ENCODE peak calls at places on chromosomes 2 and 18, in eight cellular contexts. S, Y, F, C, U, X, T and Z are unnamed samples.

GRCh38 chr2:187529977-187530721 is 24.1 kb downstream of the TFPI start:
- DNase-seq in T (no peak), F (no peak), U (no peak), C (no peak), S (no peak), X (no peak), Y (no peak), Z (no peak)

GRCh38 chr2:39631715-39632114 is 34.0 kb upstream of the TMEM178A start:
- DNase-seq in U (no peak), F (peak), Y (no peak), X (no peak), C (no peak), S (peak), T (no peak), Z (peak)

GRCh38 chr2:45765847-45766254 is 114.4 kb downstream of the PRKCE start:
- DNase-seq in S (no peak), Y (no peak), U (no peak), F (no peak), X (no peak), T (no peak), C (no peak), Z (no peak)

GRCh38 chr2:160538115-160538514 is 44.5 kb upstream of the RBMS1 start:
- DNase-seq in S (no peak), T (no peak), C (no peak), X (no peak), U (no peak), Y (no peak), F (no peak), Z (no peak)

GRCh38 chr2:33786881-33787280 is 187.8 kb upstream of the FAM98A start:
- DNase-seq in Y (no peak), F (no peak), X (no peak), U (no peak), S (no peak), T (no peak), C (no peak), Z (no peak)

GRCh38 chr18:6145645-6146308 is 250.5 kb upstream of the TMEM200C start:
- DNase-seq in S (no peak), Y (no peak), C (no peak), U (no peak), X (no peak), T (no peak), F (no peak), Z (no peak)

GRCh38 chr2:16321256-16321655 is 344.4 kb downstream of the CYRIA start:
- DNase-seq in C (no peak), Y (no peak), S (no peak), F (no peak), U (no peak), X (no peak), T (no peak), Z (no peak)

GRCh38 chr2:138319616-138320015 is 182.0 kb upstream of the SPOPL start:
- DNase-seq in F (no peak), X (no peak), S (no peak), U (no peak), T (no peak), Y (no peak), C (no peak), Z (no peak)

GRCh38 chr2:120436885-120437603 is 91.1 kb downstream of the INHBB start:
- DNase-seq in F (peak), S (peak), U (no peak), Y (peak), C (no peak), T (peak), X (peak), Z (peak)

GRCh38 chr2:86809481-86810121 is 18.9 kb upstream of the CD8A start:
- DNase-seq in T (no peak), U (no peak), Y (no peak), F (no peak), C (no peak), S (no peak), X (no peak), Z (peak)

GRCh38 chr2:125901278-125901677 is 754.7 kb upstream of the GYPC start:
- DNase-seq in X (no peak), Y (no peak), T (no peak), S (no peak), C (no peak), F (no peak), U (no peak), Z (no peak)

GRCh38 chr2:12441750-12442626 is 274.7 kb upstream of the TRIB2 start:
- DNase-seq in U (no peak), Y (no peak), X (no peak), S (peak), C (no peak), F (no peak), T (peak), Z (no peak)

GRCh38 chr2:160628811-160629210 is 135.2 kb upstream of the RBMS1 start:
- DNase-seq in X (no peak), T (no peak), S (no peak), C (no peak), U (no peak), F (no peak), Y (no peak), Z (no peak)